ENCODE peak calls at places on chromosomes 7 and 10, in four cellular contexts. S is HCT116, Y is H1, H is K562. J is an unnamed sample. For H3K4me1, the result is how much of the 10 kb centered on the place peaks cover.

GRCh38 chr7:43164757-43165156 is 52.3 kb downstream of the HECW1 start:
- DNase-seq in S (peak), Y (no peak), H (no peak), J (no peak)

GRCh38 chr7:2717905-2718702 is 30.1 kb downstream of the AMZ1 start:
- DNase-seq in S (no peak), Y (peak), H (peak), J (no peak)

GRCh38 chr10:128662520-128662919 is 536.3 kb upstream of the MKI67 start:
- DNase-seq in H (no peak), Y (no peak), S (no peak), J (no peak)

GRCh38 chr7:114922652-114923402 is 933 bp downstream of the MDFIC start:
- DNase-seq in S (no peak), H (no peak), Y (peak), J (no peak)

GRCh38 chr10:127102176-127102575 is 94.2 kb downstream of the INSYN2A start:
- DNase-seq in S (no peak), H (no peak), Y (no peak), J (no peak)

GRCh38 chr10:106566871-106567270 is 597.6 kb downstream of the SORCS1 start:
- DNase-seq in S (no peak), Y (no peak), H (no peak), J (no peak)

GRCh38 chr7:12550956-12551355 is 19.6 kb upstream of the SCIN start:
- DNase-seq in S (no peak), Y (no peak), H (no peak), J (no peak)

GRCh38 chr7:20307901-20308300 is 22.8 kb upstream of the ITGB8 start:
- DNase-seq in S (no peak), Y (no peak), H (no peak), J (peak)

GRCh38 chr7:74503061-74503460 is 49.4 kb downstream of the GTF2IRD1 start:
- DNase-seq in H (no peak), S (no peak), Y (no peak), J (no peak)

GRCh38 chr10:89245802-89246201 is 5.8 kb downstream of the LIPA start:
- DNase-seq in S (no peak), H (no peak), Y (no peak), J (no peak)

GRCh38 chr10:69045441-69046300 is 42.2 kb upstream of the SRGN start:
- DNase-seq in Y (no peak), S (no peak), H (no peak), J (no peak)
- H3K9ac ChIP-seq in Y (no peak), S (no peak), H (peak), J (no peak)

GRCh38 chr7:154795014-154795413 is 207.9 kb downstream of the PAXIP1 start:
- DNase-seq in S (no peak), Y (no peak), H (no peak), J (no peak)
- TF ChIP-seq ZNF274 in S (no peak), Y (no peak), H (no peak), J (no peak)

DNA sequence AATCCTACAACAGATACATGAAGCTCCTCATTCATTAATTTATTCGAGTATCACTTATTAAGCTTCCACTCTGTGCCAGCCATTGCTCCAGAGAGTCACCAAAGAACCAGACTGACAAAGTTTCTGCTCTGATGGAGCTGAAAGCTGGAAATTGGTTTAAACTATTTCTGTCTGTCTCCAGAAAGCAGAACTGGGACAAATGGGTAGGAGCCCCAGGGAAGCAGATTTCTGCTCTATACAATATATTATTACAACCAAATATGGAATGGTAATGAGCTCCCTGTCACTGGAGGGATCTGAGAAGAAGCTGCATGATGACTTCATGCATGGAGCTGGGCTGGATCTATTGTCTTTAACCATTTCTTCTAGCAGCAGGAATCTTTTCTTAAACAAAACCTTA is 165.4 kb upstream of the ADO start:
- DNase-seq in Y (no peak), H (no peak), S (no peak), J (no peak)
- H3K4me1 ChIP-seq in Y (under half), H (under half), S (under half), J (under half)

DNA sequence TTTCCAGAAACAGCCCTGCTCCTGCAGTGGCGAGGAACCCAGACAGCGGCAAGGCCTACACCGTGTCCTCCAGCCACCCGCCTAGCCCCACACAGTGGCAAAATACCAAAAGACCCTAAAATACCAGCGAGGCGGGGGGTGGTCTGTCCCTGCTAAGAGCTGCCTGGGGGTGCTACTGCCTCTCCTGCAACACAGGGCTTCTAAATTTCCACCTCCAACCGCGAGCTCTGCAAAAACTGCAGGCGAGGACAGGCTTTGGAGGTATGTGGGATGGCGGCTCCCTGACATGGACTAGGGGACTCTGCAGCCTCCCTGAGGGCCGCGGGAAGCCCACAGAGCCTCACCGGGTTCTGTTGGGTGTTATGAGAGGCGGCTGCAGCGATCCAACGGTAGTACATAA is 122.3 kb downstream of the WDR37 start:
- DNase-seq in H (no peak), Y (no peak), S (no peak), J (no peak)
- H3K9ac ChIP-seq in H (no peak), Y (no peak), S (no peak), J (no peak)

GRCh38 chr7:75979361-75980125 is 14.9 kb downstream of the TMEM120A start:
- DNase-seq in Y (no peak), H (no peak), S (no peak), J (no peak)
- TF ChIP-seq ZNF274 in Y (no peak), H (no peak), S (no peak), J (no peak)

GRCh38 chr10:102720337-102720736 is 5.9 kb downstream of the SFXN2 start:
- DNase-seq in H (no peak), S (no peak), Y (no peak), J (no peak)
- H3K4me1 ChIP-seq in H (under half), S (under half), Y (under half), J (under half)

DNA sequence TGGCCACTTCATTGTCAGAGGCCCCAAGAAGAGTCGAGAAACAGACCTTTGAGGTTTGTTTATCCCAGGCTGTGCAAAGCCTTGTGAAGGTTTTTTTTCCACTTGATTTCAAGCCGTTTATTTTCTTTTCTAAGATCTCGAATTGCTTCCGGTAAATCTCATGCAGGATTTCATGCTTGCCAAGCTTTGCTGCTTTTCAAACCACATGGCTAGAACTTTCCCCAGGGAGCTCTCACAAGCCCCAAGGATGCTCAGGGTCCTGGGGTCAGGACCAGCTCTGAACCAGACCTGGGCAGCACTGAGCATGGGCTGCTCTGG is 48.0 kb upstream of the AQP1 start:
- DNase-seq in H (no peak), S (no peak), Y (no peak), J (no peak)
- H3K9ac ChIP-seq in H (no peak), S (no peak), Y (no peak), J (no peak)

J was measured in NT2/D1.